ENCODE peak calls at places on chromosomes 16 and 17, in eight cellular contexts. Y is WTC11, T is tibial nerve, H is GM10248, R is lower lobe of right lung, Z is MM.1S, I is choroid plexus epithelial cell, C is NB4. S is an unnamed sample.
A peak's percentile ranks its signal among the peaks of the same experiment; 100 is the strongest.

GRCh38 chr16:24069036-24069590 is 187.0 kb upstream of the CACNG3 start:
- DNase-seq in Y (no peak), T (no peak), H (no peak), R (no peak), Z (no peak), I (no peak), C (no peak), S (no peak)

GRCh38 chr17:36825956-36826350 is 111.3 kb upstream of the LHX1 start:
- DNase-seq in Y (no peak), T (no peak), H (no peak), R (no peak), Z (no peak), I (no peak), C (no peak), S (no peak)

GRCh38 chr17:47989700-47990099 is 18.8 kb downstream of the CDK5RAP3 start:
- DNase-seq in Y (no peak), T (no peak), H (no peak), R (no peak), Z (peak; percentile 83), I (no peak), C (no peak), S (no peak)

GRCh38 chr16:74666010-74666421 is 661 bp downstream of the RFWD3 start:
- DNase-seq in Y (no peak), T (no peak), H (no peak), R (no peak), Z (no peak), I (no peak), C (no peak), S (no peak)

GRCh38 chr17:17511971-17512858 is 16.0 kb upstream of the RASD1 start:
- DNase-seq in Y (no peak), T (no peak), H (no peak), R (peak; percentile 35), Z (no peak), I (peak; percentile 91), C (peak; percentile 100), S (no peak)

GRCh38 chr17:30236807-30237206 is 1.3 kb upstream of the SLC6A4 start:
- DNase-seq in Y (peak; percentile 75), T (peak; percentile 15), H (peak; percentile 73), R (peak; percentile 76), Z (no peak), I (peak; percentile 34), C (no peak), S (peak; percentile 64)

GRCh38 chr17:61492759-61493526 is 40.7 kb downstream of the TBX4 start:
- DNase-seq in Y (no peak), T (no peak), H (no peak), R (no peak), Z (no peak), I (no peak), C (no peak), S (no peak)

GRCh38 chr17:80129006-80129565 is 17.8 kb downstream of the EIF4A3 start:
- DNase-seq in Y (no peak), T (no peak), H (no peak), R (no peak), Z (no peak), I (peak; percentile 16), C (no peak), S (no peak)

GRCh38 chr17:49067163-49067562 is 65.4 kb upstream of the B4GALNT2 start:
- DNase-seq in Y (peak; percentile 21), T (no peak), H (peak; percentile 4), R (no peak), Z (no peak), I (no peak), C (no peak), S (no peak)

GRCh38 chr16:2237552-2238395 is 1.5 kb downstream of the DNASE1L2 start:
- DNase-seq in Y (peak; percentile 53), T (no peak), H (no peak), R (no peak), Z (no peak), I (no peak), C (no peak), S (no peak)

GRCh38 chr17:40313660-40314556 is 4.9 kb downstream of the RARA start:
- DNase-seq in Y (peak; percentile 5), T (no peak), H (no peak), R (no peak), Z (no peak), I (no peak), C (no peak), S (no peak)

GRCh38 chr16:47916266-47916665 is 239.5 kb downstream of the ABCC12 start:
- DNase-seq in Y (no peak), T (no peak), H (no peak), R (no peak), Z (no peak), I (peak; percentile 81), C (no peak), S (no peak)

GRCh38 chr17:11294826-11295225 is 53.8 kb downstream of the SHISA6 start:
- DNase-seq in Y (no peak), T (no peak), H (no peak), R (no peak), Z (no peak), I (no peak), C (no peak), S (no peak)

GRCh38 chr17:27354051-27354490 is 60.2 kb downstream of the WSB1 start:
- DNase-seq in Y (no peak), T (no peak), H (peak; percentile 38), R (peak; percentile 53), Z (no peak), I (no peak), C (no peak), S (no peak)
- TF ChIP-seq CTCF in Y (no peak), T (no peak), H (no peak), R (peak; percentile 53), Z (no peak), I (no peak), C (no peak), S (no peak)

GRCh38 chr17:82226170-82226808 is 2.6 kb upstream of the SLC16A3 start:
- DNase-seq in Y (no peak), T (no peak), H (no peak), R (no peak), Z (no peak), I (no peak), C (no peak), S (no peak)

GRCh38 chr17:82228278-82228841 is 482 bp upstream of the SLC16A3 start:
- DNase-seq in Y (peak; percentile 50), T (no peak), H (peak; percentile 79), R (peak; percentile 88), Z (peak; percentile 67), I (no peak), C (peak; percentile 90), S (no peak)

GRCh38 chr17:82225368-82226029 is 3.3 kb upstream of the SLC16A3 start:
- DNase-seq in Y (no peak), T (no peak), H (no peak), R (peak; percentile 41), Z (no peak), I (no peak), C (no peak), S (no peak)

GRCh38 chr17:82227629-82228277 is 1.1 kb upstream of the SLC16A3 start:
- DNase-seq in Y (no peak), T (no peak), H (no peak), R (no peak), Z (no peak), I (no peak), C (no peak), S (no peak)

DNA sequence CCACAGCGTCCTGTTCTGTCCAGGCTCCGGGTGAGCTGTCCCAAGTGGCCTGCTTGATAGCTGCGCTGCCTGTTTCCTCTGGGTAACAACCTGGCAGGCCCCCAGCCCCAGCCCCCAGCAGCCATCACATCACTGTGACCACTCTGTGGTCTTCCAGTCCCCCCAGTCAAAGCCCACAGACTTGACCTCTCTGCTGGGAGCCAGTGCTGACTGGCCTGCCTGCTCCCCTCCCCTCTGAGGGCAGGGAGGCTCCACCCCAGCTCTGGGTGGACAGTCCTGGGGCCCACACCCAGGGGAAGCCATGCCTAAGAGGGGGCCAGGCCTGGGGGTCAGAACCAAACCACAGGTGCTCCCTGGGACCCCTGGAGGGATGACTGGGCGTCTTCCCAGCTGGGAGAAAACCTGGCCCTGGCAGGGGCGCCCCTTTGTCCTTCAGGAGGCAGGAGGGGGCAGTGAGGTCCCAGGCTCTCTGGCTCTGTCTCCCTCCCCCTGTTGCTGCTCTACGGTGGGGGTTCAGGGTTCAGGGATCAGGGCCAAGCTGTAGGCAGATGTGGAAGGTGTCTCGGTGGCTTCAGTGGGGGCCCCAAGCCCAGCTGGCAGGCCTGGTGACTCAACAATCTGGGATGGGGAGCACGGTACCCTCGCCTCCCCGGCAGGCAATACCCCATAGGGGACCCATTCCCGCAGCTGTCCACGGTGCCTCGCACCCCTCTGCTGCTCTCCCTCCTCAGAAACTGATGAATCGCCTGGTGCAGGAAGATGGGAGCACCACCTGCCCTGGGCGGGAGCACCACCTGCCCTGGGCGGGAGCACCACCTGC is 1.8 kb upstream of the SLC16A3 start:
- DNase-seq in Y (no peak), T (no peak), H (no peak), R (no peak), Z (no peak), I (no peak), C (no peak), S (no peak)
- TF ChIP-seq CTCF in Y (no peak), T (no peak), H (no peak), R (no peak), Z (no peak), I (no peak), C (no peak), S (no peak)

GRCh38 chr17:50114401-50114800 is 15.6 kb downstream of the SAMD14 start:
- DNase-seq in Y (no peak), T (no peak), H (no peak), R (no peak), Z (no peak), I (no peak), C (no peak), S (no peak)

GRCh38 chr17:50112694-50113093 is 17.3 kb downstream of the SAMD14 start:
- DNase-seq in Y (no peak), T (no peak), H (no peak), R (no peak), Z (no peak), I (no peak), C (no peak), S (no peak)

GRCh38 chr17:50115744-50116143 is 14.2 kb downstream of the SAMD14 start:
- DNase-seq in Y (no peak), T (no peak), H (no peak), R (no peak), Z (no peak), I (no peak), C (no peak), S (no peak)

GRCh38 chr17:50113624-50114320 is 16.2 kb downstream of the SAMD14 start:
- DNase-seq in Y (no peak), T (no peak), H (no peak), R (no peak), Z (no peak), I (no peak), C (no peak), S (no peak)

GRCh38 chr17:50114849-50115357 is 15.1 kb downstream of the SAMD14 start:
- DNase-seq in Y (peak; percentile 55), T (peak; percentile 62), H (peak; percentile 68), R (no peak), Z (peak; percentile 65), I (peak; percentile 87), C (peak; percentile 80), S (peak; percentile 36)
- TF ChIP-seq CTCF in Y (peak; percentile 40), T (peak; percentile 37), H (peak; percentile 69), R (peak; percentile 59), Z (peak; percentile 82), I (peak; percentile 81), C (peak; percentile 82), S (peak; percentile 63)

DNA sequence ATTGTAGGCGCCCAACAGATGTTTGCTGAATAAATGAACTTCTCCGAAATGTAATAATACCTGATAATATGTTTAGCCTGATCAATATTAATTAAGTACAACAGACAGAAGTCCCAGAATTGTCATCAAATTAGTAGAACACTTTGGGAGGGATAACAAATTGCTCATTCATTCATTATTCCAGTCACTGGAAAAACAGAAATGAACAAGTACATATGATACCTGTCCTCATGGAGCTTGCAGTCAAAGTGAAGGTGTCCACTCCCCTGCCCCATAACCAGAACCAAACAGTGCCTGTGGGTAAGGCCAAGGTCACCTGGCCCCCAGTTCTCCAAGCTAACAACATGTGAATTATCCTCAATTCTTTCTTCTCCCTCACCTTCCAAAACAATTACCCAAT is 42.8 kb downstream of the MYO1D start:
- DNase-seq in Y (no peak), T (no peak), H (no peak), R (no peak), Z (no peak), I (no peak), C (no peak), S (no peak)
- TF ChIP-seq CTCF in Y (no peak), T (no peak), H (no peak), R (no peak), Z (no peak), I (no peak), C (no peak), S (no peak)

S was measured in neural crest cell.